ENCODE peak calls at places on chromosomes 12 and 14, in seven cellular contexts. One of them, this sample, is unnamed.

GRCh38 chr12:9615420-9616135 is 7.9 kb upstream of the KLRB1 start:
- DNase-seq in A172: no peak
- DNase-seq in Caki2: no peak
- DNase-seq in right atrium auricular region: no peak
- DNase-seq in Daoy: no peak
- DNase-seq in right cardiac atrium: no peak
- DNase-seq in activated CD8-positive, alpha-beta memory T cell treated with anti-CD3 and anti-CD28 coated beads for 1 hour: no peak
- DNase-seq in this sample: no peak

GRCh38 chr12:120258323-120258896 is 7.1 kb downstream of the PXN start:
- DNase-seq in A172: no peak
- DNase-seq in Caki2: no peak
- DNase-seq in right atrium auricular region: no peak
- DNase-seq in Daoy: no peak
- DNase-seq in right cardiac atrium: no peak
- DNase-seq in activated CD8-positive, alpha-beta memory T cell treated with anti-CD3 and anti-CD28 coated beads for 1 hour: no peak
- DNase-seq in this sample: no peak

GRCh38 chr14:61475316-61475715 is 153.9 kb downstream of the PRKCH start:
- DNase-seq in A172: no peak
- DNase-seq in Caki2: peak; percentile 31
- DNase-seq in right atrium auricular region: no peak
- DNase-seq in Daoy: peak; percentile 69
- DNase-seq in right cardiac atrium: no peak
- DNase-seq in activated CD8-positive, alpha-beta memory T cell treated with anti-CD3 and anti-CD28 coated beads for 1 hour: no peak
- DNase-seq in this sample: peak; percentile 84

GRCh38 chr12:39412210-39412609 is 30.7 kb downstream of the KIF21A start:
- DNase-seq in A172: no peak
- DNase-seq in Caki2: no peak
- DNase-seq in right atrium auricular region: no peak
- DNase-seq in Daoy: no peak
- DNase-seq in right cardiac atrium: no peak
- DNase-seq in activated CD8-positive, alpha-beta memory T cell treated with anti-CD3 and anti-CD28 coated beads for 1 hour: no peak
- DNase-seq in this sample: no peak

GRCh38 chr12:81086342-81086741 is 8.5 kb downstream of the ACSS3 start:
- DNase-seq in A172: no peak
- DNase-seq in Caki2: no peak
- DNase-seq in right atrium auricular region: no peak
- DNase-seq in Daoy: no peak
- DNase-seq in right cardiac atrium: no peak
- DNase-seq in activated CD8-positive, alpha-beta memory T cell treated with anti-CD3 and anti-CD28 coated beads for 1 hour: no peak
- DNase-seq in this sample: peak; percentile 20

GRCh38 chr14:31222834-31223233 is 15.2 kb upstream of the HECTD1 start:
- DNase-seq in A172: no peak
- DNase-seq in Caki2: no peak
- DNase-seq in right atrium auricular region: no peak
- DNase-seq in Daoy: no peak
- DNase-seq in right cardiac atrium: no peak
- DNase-seq in activated CD8-positive, alpha-beta memory T cell treated with anti-CD3 and anti-CD28 coated beads for 1 hour: no peak
- DNase-seq in this sample: no peak

GRCh38 chr12:2637371-2637770 is 157.4 kb upstream of the FKBP4 start:
- DNase-seq in A172: no peak
- DNase-seq in Caki2: no peak
- DNase-seq in right atrium auricular region: no peak
- DNase-seq in Daoy: no peak
- DNase-seq in right cardiac atrium: no peak
- DNase-seq in activated CD8-positive, alpha-beta memory T cell treated with anti-CD3 and anti-CD28 coated beads for 1 hour: no peak
- DNase-seq in this sample: no peak

GRCh38 chr12:48980953-48981756 is 3.0 kb downstream of the WNT1 start:
- DNase-seq in A172: no peak
- DNase-seq in Caki2: no peak
- DNase-seq in right atrium auricular region: no peak
- DNase-seq in Daoy: no peak
- DNase-seq in right cardiac atrium: peak; percentile 46
- DNase-seq in activated CD8-positive, alpha-beta memory T cell treated with anti-CD3 and anti-CD28 coated beads for 1 hour: no peak
- DNase-seq in this sample: no peak

GRCh38 chr12:56257491-56258067 is 605 bp downstream of the ANKRD52 start:
- DNase-seq in A172: no peak
- DNase-seq in Caki2: peak; percentile 60
- DNase-seq in right atrium auricular region: no peak
- DNase-seq in Daoy: peak; percentile 56
- DNase-seq in right cardiac atrium: no peak
- DNase-seq in activated CD8-positive, alpha-beta memory T cell treated with anti-CD3 and anti-CD28 coated beads for 1 hour: no peak
- DNase-seq in this sample: peak; percentile 56

GRCh38 chr12:116863275-116863767 is 17.9 kb downstream of the HRK start:
- DNase-seq in A172: peak; percentile 61
- DNase-seq in Caki2: peak; percentile 79
- DNase-seq in right atrium auricular region: no peak
- DNase-seq in Daoy: peak; percentile 43
- DNase-seq in right cardiac atrium: no peak
- DNase-seq in activated CD8-positive, alpha-beta memory T cell treated with anti-CD3 and anti-CD28 coated beads for 1 hour: no peak
- DNase-seq in this sample: no peak

GRCh38 chr12:124422570-124423523 is 128.0 kb downstream of the RFLNA start:
- DNase-seq in A172: peak; percentile 95
- DNase-seq in Caki2: peak; percentile 87
- DNase-seq in right atrium auricular region: peak; percentile 96
- DNase-seq in Daoy: peak; percentile 95
- DNase-seq in right cardiac atrium: peak; percentile 98
- DNase-seq in activated CD8-positive, alpha-beta memory T cell treated with anti-CD3 and anti-CD28 coated beads for 1 hour: no peak
- DNase-seq in this sample: peak; percentile 92

GRCh38 chr12:88703790-88704189 is 123.5 kb upstream of the KITLG start:
- DNase-seq in A172: peak; percentile 35
- DNase-seq in Caki2: no peak
- DNase-seq in right atrium auricular region: no peak
- DNase-seq in Daoy: no peak
- DNase-seq in right cardiac atrium: no peak
- DNase-seq in activated CD8-positive, alpha-beta memory T cell treated with anti-CD3 and anti-CD28 coated beads for 1 hour: no peak
- DNase-seq in this sample: no peak

GRCh38 chr12:12099102-12099501 is 28.4 kb downstream of the BCL2L14 start:
- DNase-seq in A172: no peak
- DNase-seq in Caki2: no peak
- DNase-seq in right atrium auricular region: no peak
- DNase-seq in Daoy: no peak
- DNase-seq in right cardiac atrium: no peak
- DNase-seq in activated CD8-positive, alpha-beta memory T cell treated with anti-CD3 and anti-CD28 coated beads for 1 hour: no peak
- DNase-seq in this sample: no peak

GRCh38 chr14:56150645-56151345 is 32.6 kb downstream of the PELI2 start:
- DNase-seq in A172: no peak
- DNase-seq in Caki2: no peak
- DNase-seq in right atrium auricular region: no peak
- DNase-seq in Daoy: no peak
- DNase-seq in right cardiac atrium: no peak
- DNase-seq in activated CD8-positive, alpha-beta memory T cell treated with anti-CD3 and anti-CD28 coated beads for 1 hour: no peak
- DNase-seq in this sample: no peak

GRCh38 chr14:36502558-36503508 is 17.2 kb downstream of the NKX2-1 start:
- DNase-seq in A172: no peak
- DNase-seq in Caki2: no peak
- DNase-seq in right atrium auricular region: peak; percentile 32
- DNase-seq in Daoy: no peak
- DNase-seq in right cardiac atrium: no peak
- DNase-seq in activated CD8-positive, alpha-beta memory T cell treated with anti-CD3 and anti-CD28 coated beads for 1 hour: no peak
- DNase-seq in this sample: peak; percentile 44

GRCh38 chr14:32417956-32418552 is 89.0 kb downstream of the AKAP6 start:
- DNase-seq in A172: peak; percentile 83
- DNase-seq in Caki2: peak; percentile 95
- DNase-seq in right atrium auricular region: no peak
- DNase-seq in Daoy: peak; percentile 87
- DNase-seq in right cardiac atrium: peak; percentile 41
- DNase-seq in activated CD8-positive, alpha-beta memory T cell treated with anti-CD3 and anti-CD28 coated beads for 1 hour: no peak
- DNase-seq in this sample: peak; percentile 86

GRCh38 chr14:74825008-74825407 is 50.9 kb downstream of the PROX2 start:
- DNase-seq in A172: no peak
- DNase-seq in Caki2: no peak
- DNase-seq in right atrium auricular region: no peak
- DNase-seq in Daoy: peak; percentile 22
- DNase-seq in right cardiac atrium: no peak
- DNase-seq in activated CD8-positive, alpha-beta memory T cell treated with anti-CD3 and anti-CD28 coated beads for 1 hour: no peak
- DNase-seq in this sample: peak; percentile 5

GRCh38 chr12:124381454-124382207 is 86.7 kb downstream of the RFLNA start:
- DNase-seq in A172: peak; percentile 85
- DNase-seq in Caki2: no peak
- DNase-seq in right atrium auricular region: peak; percentile 98
- DNase-seq in Daoy: peak; percentile 47
- DNase-seq in right cardiac atrium: peak; percentile 96
- DNase-seq in activated CD8-positive, alpha-beta memory T cell treated with anti-CD3 and anti-CD28 coated beads for 1 hour: no peak
- DNase-seq in this sample: peak; percentile 89

GRCh38 chr12:91413591-91413990 is 231.0 kb upstream of the DCN start:
- DNase-seq in A172: peak; percentile 77
- DNase-seq in Caki2: no peak
- DNase-seq in right atrium auricular region: no peak
- DNase-seq in Daoy: peak; percentile 13
- DNase-seq in right cardiac atrium: no peak
- DNase-seq in activated CD8-positive, alpha-beta memory T cell treated with anti-CD3 and anti-CD28 coated beads for 1 hour: no peak
- DNase-seq in this sample: peak; percentile 85

GRCh38 chr12:11513288-11513687 is 117.9 kb upstream of the PRB2 start:
- DNase-seq in A172: no peak
- DNase-seq in Caki2: no peak
- DNase-seq in right atrium auricular region: no peak
- DNase-seq in Daoy: no peak
- DNase-seq in right cardiac atrium: no peak
- DNase-seq in activated CD8-positive, alpha-beta memory T cell treated with anti-CD3 and anti-CD28 coated beads for 1 hour: no peak
- DNase-seq in this sample: peak; percentile 38

GRCh38 chr12:53067993-53068770 is 11.0 kb downstream of the SPRYD3 start:
- DNase-seq in A172: no peak
- DNase-seq in Caki2: no peak
- DNase-seq in right atrium auricular region: no peak
- DNase-seq in Daoy: no peak
- DNase-seq in right cardiac atrium: peak; percentile 22
- DNase-seq in activated CD8-positive, alpha-beta memory T cell treated with anti-CD3 and anti-CD28 coated beads for 1 hour: no peak
- DNase-seq in this sample: no peak

GRCh38 chr14:97359391-97359790 is 562.2 kb downstream of the VRK1 start:
- DNase-seq in A172: no peak
- DNase-seq in Caki2: no peak
- DNase-seq in right atrium auricular region: no peak
- DNase-seq in Daoy: no peak
- DNase-seq in right cardiac atrium: no peak
- DNase-seq in activated CD8-positive, alpha-beta memory T cell treated with anti-CD3 and anti-CD28 coated beads for 1 hour: no peak
- DNase-seq in this sample: no peak

GRCh38 chr14:105005929-105006830 is 14.7 kb downstream of the CDCA4 start:
- DNase-seq in A172: no peak
- DNase-seq in Caki2: no peak
- DNase-seq in right atrium auricular region: no peak
- DNase-seq in Daoy: no peak
- DNase-seq in right cardiac atrium: no peak
- DNase-seq in activated CD8-positive, alpha-beta memory T cell treated with anti-CD3 and anti-CD28 coated beads for 1 hour: no peak
- DNase-seq in this sample: no peak

GRCh38 chr12:43762596-43762995 is 3.8 kb downstream of the IRAK4 start:
- DNase-seq in A172: no peak
- DNase-seq in Caki2: no peak
- DNase-seq in right atrium auricular region: no peak
- DNase-seq in Daoy: no peak
- DNase-seq in right cardiac atrium: no peak
- DNase-seq in activated CD8-positive, alpha-beta memory T cell treated with anti-CD3 and anti-CD28 coated beads for 1 hour: no peak
- DNase-seq in this sample: no peak

GRCh38 chr14:91409991-91410401 is 7.6 kb downstream of the CCDC88C start:
- DNase-seq in A172: no peak
- DNase-seq in Caki2: no peak
- DNase-seq in right atrium auricular region: no peak
- DNase-seq in Daoy: no peak
- DNase-seq in right cardiac atrium: no peak
- DNase-seq in activated CD8-positive, alpha-beta memory T cell treated with anti-CD3 and anti-CD28 coated beads for 1 hour: no peak
- DNase-seq in this sample: no peak

GRCh38 chr12:19850341-19851065 is 411.2 kb downstream of the AEBP2 start:
- DNase-seq in A172: no peak
- DNase-seq in Caki2: no peak
- DNase-seq in right atrium auricular region: no peak
- DNase-seq in Daoy: peak; percentile 57
- DNase-seq in right cardiac atrium: no peak
- DNase-seq in activated CD8-positive, alpha-beta memory T cell treated with anti-CD3 and anti-CD28 coated beads for 1 hour: no peak
- DNase-seq in this sample: no peak

GRCh38 chr12:112191840-112192321 is 66.5 kb downstream of the TRAFD1 start:
- DNase-seq in A172: no peak
- DNase-seq in Caki2: no peak
- DNase-seq in right atrium auricular region: no peak
- DNase-seq in Daoy: no peak
- DNase-seq in right cardiac atrium: no peak
- DNase-seq in activated CD8-positive, alpha-beta memory T cell treated with anti-CD3 and anti-CD28 coated beads for 1 hour: no peak
- DNase-seq in this sample: no peak

GRCh38 chr12:122067966-122068365 is 10.6 kb upstream of the MLXIP start:
- DNase-seq in A172: no peak
- DNase-seq in Caki2: peak; percentile 73
- DNase-seq in right atrium auricular region: no peak
- DNase-seq in Daoy: peak; percentile 47
- DNase-seq in right cardiac atrium: no peak
- DNase-seq in activated CD8-positive, alpha-beta memory T cell treated with anti-CD3 and anti-CD28 coated beads for 1 hour: no peak
- DNase-seq in this sample: no peak

GRCh38 chr12:15209782-15210181 is 11.4 kb downstream of the RERG start:
- DNase-seq in A172: no peak
- DNase-seq in Caki2: no peak
- DNase-seq in right atrium auricular region: no peak
- DNase-seq in Daoy: peak; percentile 18
- DNase-seq in right cardiac atrium: no peak
- DNase-seq in activated CD8-positive, alpha-beta memory T cell treated with anti-CD3 and anti-CD28 coated beads for 1 hour: no peak
- DNase-seq in this sample: peak; percentile 79

GRCh38 chr14:44027397-44027796 is 479.7 kb downstream of the FSCB start:
- DNase-seq in A172: no peak
- DNase-seq in Caki2: no peak
- DNase-seq in right atrium auricular region: no peak
- DNase-seq in Daoy: no peak
- DNase-seq in right cardiac atrium: no peak
- DNase-seq in activated CD8-positive, alpha-beta memory T cell treated with anti-CD3 and anti-CD28 coated beads for 1 hour: no peak
- DNase-seq in this sample: no peak

GRCh38 chr12:26803552-26803951 is 29.4 kb downstream of the ITPR2 start:
- DNase-seq in A172: peak; percentile 40
- DNase-seq in Caki2: no peak
- DNase-seq in right atrium auricular region: no peak
- DNase-seq in Daoy: peak; percentile 41
- DNase-seq in right cardiac atrium: no peak
- DNase-seq in activated CD8-positive, alpha-beta memory T cell treated with anti-CD3 and anti-CD28 coated beads for 1 hour: no peak
- DNase-seq in this sample: peak; percentile 50

GRCh38 chr12:102726686-102727085 is 190.4 kb downstream of the PAH start:
- DNase-seq in A172: no peak
- DNase-seq in Caki2: no peak
- DNase-seq in right atrium auricular region: no peak
- DNase-seq in Daoy: no peak
- DNase-seq in right cardiac atrium: no peak
- DNase-seq in activated CD8-positive, alpha-beta memory T cell treated with anti-CD3 and anti-CD28 coated beads for 1 hour: no peak
- DNase-seq in this sample: no peak

GRCh38 chr12:44774815-44775411 is 101.2 kb downstream of the NELL2 start:
- DNase-seq in A172: no peak
- DNase-seq in Caki2: no peak
- DNase-seq in right atrium auricular region: no peak
- DNase-seq in Daoy: peak; percentile 37
- DNase-seq in right cardiac atrium: peak; percentile 25
- DNase-seq in activated CD8-positive, alpha-beta memory T cell treated with anti-CD3 and anti-CD28 coated beads for 1 hour: peak; percentile 19
- DNase-seq in this sample: peak; percentile 52

GRCh38 chr14:54085841-54086240 is 129.2 kb upstream of the BMP4 start:
- DNase-seq in A172: no peak
- DNase-seq in Caki2: no peak
- DNase-seq in right atrium auricular region: no peak
- DNase-seq in Daoy: no peak
- DNase-seq in right cardiac atrium: no peak
- DNase-seq in activated CD8-positive, alpha-beta memory T cell treated with anti-CD3 and anti-CD28 coated beads for 1 hour: no peak
- DNase-seq in this sample: no peak

This sample was measured in MCF 10A.